ENCODE peak calls at places on chromosomes 2 and 18, in five cellular contexts. G is G401, C is SHP77, M is anterior cingulate cortex, Z is aorta. U is an unnamed sample.

GRCh38 chr18:10089881-10090280 is 176.1 kb downstream of the VAPA start:
- DNase-seq in G (no peak), C (no peak), M (no peak), Z (no peak), U (no peak)

GRCh38 chr2:182193291-182193690 is 207.6 kb downstream of the PPP1R1C start:
- DNase-seq in G (no peak), C (no peak), M (no peak), Z (no peak), U (no peak)

GRCh38 chr2:122660786-122661634 is 905.6 kb downstream of the TSN start:
- DNase-seq in G (no peak), C (no peak), M (no peak), Z (no peak), U (peak)

GRCh38 chr2:52676056-52676455 is 1091.5 kb upstream of the CHAC2 start:
- DNase-seq in G (no peak), C (no peak), M (no peak), Z (no peak), U (no peak)

GRCh38 chr2:41194235-41194634 is 742.3 kb upstream of the SLC8A1 start:
- DNase-seq in G (no peak), C (no peak), M (no peak), Z (no peak), U (no peak)

GRCh38 chr2:196068271-196069209 is at the start of gene DNAH7:
- DNase-seq in G (peak), C (peak), M (peak), Z (peak), U (no peak)

GRCh38 chr2:159615187-159615935 is 987 bp downstream of the BAZ2B start:
- DNase-seq in G (peak), C (peak), M (peak), Z (peak), U (no peak)

GRCh38 chr2:105770162-105770561 is 25.4 kb downstream of the NCK2 start:
- DNase-seq in G (no peak), C (no peak), M (no peak), Z (no peak), U (no peak)

GRCh38 chr2:107809835-107810234 is 16.9 kb upstream of the RGPD4 start:
- DNase-seq in G (no peak), C (peak), M (no peak), Z (no peak), U (no peak)

GRCh38 chr2:95077521-95077807 is 44.1 kb downstream of the MRPS5 start:
- DNase-seq in G (no peak), C (no peak), M (no peak), Z (no peak), U (no peak)

GRCh38 chr2:100321881-100322820 is at the start of gene LONRF2:
- DNase-seq in G (peak), C (peak), M (peak), Z (peak), U (no peak)

GRCh38 chr2:109162999-109163398 is 34.0 kb downstream of the SH3RF3 start:
- DNase-seq in G (no peak), C (peak), M (peak), Z (peak), U (no peak)

GRCh38 chr2:23529659-23530058 is 144.7 kb downstream of the KLHL29 start:
- DNase-seq in G (no peak), C (no peak), M (no peak), Z (no peak), U (no peak)

GRCh38 chr2:15591692-15592463 is at the start of gene DDX1:
- DNase-seq in G (peak), C (peak), M (peak), Z (peak), U (peak)

GRCh38 chr2:128073278-128073677 is 17.7 kb upstream of the UGGT1 start:
- DNase-seq in G (no peak), C (no peak), M (no peak), Z (no peak), U (no peak)

GRCh38 chr2:231721641-231722310 is 13.5 kb downstream of the PTMA start:
- DNase-seq in G (no peak), C (no peak), M (no peak), Z (no peak), U (no peak)

GRCh38 chr2:50746526-50746925 is 285.4 kb downstream of the NRXN1 start:
- DNase-seq in G (no peak), C (peak), M (no peak), Z (no peak), U (peak)

GRCh38 chr2:152875832-152876669 is 157.6 kb downstream of the ARL6IP6 start:
- DNase-seq in G (no peak), C (no peak), M (no peak), Z (no peak), U (no peak)

GRCh38 chr2:144924827-144925226 is 404.9 kb upstream of the ZEB2 start:
- DNase-seq in G (no peak), C (no peak), M (no peak), Z (no peak), U (no peak)

GRCh38 chr2:25062461-25062860 is 20.6 kb downstream of the EFR3B start:
- DNase-seq in G (peak), C (no peak), M (peak), Z (no peak), U (no peak)

GRCh38 chr2:149490296-149490695 is 97.3 kb downstream of the MMADHC start:
- DNase-seq in G (peak), C (no peak), M (peak), Z (no peak), U (no peak)

GRCh38 chr2:54084600-54084999 is 30.8 kb upstream of the ACYP2 start:
- DNase-seq in G (no peak), C (peak), M (peak), Z (no peak), U (no peak)

GRCh38 chr2:8587920-8588830 is 93.7 kb upstream of the ID2 start:
- DNase-seq in G (no peak), C (no peak), M (no peak), Z (no peak), U (no peak)

GRCh38 chr2:148876589-148877402 is 1.8 kb downstream of the KIF5C start:
- DNase-seq in G (peak), C (peak), M (peak), Z (no peak), U (no peak)

GRCh38 chr2:226227341-226227740 is 572.3 kb downstream of the IRS1 start:
- DNase-seq in G (no peak), C (no peak), M (no peak), Z (no peak), U (no peak)

GRCh38 chr18:23824235-23824634 is 135.0 kb downstream of the LAMA3 start:
- DNase-seq in G (peak), C (no peak), M (no peak), Z (no peak), U (no peak)

GRCh38 chr2:111106720-111107119 is 14.0 kb upstream of the BCL2L11 start:
- DNase-seq in G (no peak), C (no peak), M (no peak), Z (no peak), U (no peak)